ENCODE peak calls at places on chromosomes 2 and 18, in four cellular contexts. B, Z, L and A are unnamed samples.

GRCh38 chr2:209501579-209501978 is 77.7 kb downstream of the MAP2 start:
- DNase-seq in B (no peak), Z (no peak), L (no peak), A (no peak)

GRCh38 chr18:55405655-55406373 is 182.2 kb downstream of the TCF4 start:
- DNase-seq in B (peak), Z (peak), L (peak), A (no peak)

GRCh38 chr18:74819433-74820059 is 221.9 kb downstream of the ZNF407 start:
- DNase-seq in B (no peak), Z (no peak), L (no peak), A (peak)

GRCh38 chr2:56583796-56584313 is 400.1 kb downstream of the CCDC85A start:
- DNase-seq in B (no peak), Z (no peak), L (no peak), A (no peak)

GRCh38 chr2:173964565-173965371 is 405 bp downstream of the SP3 start:
- DNase-seq in B (peak), Z (peak), L (peak), A (peak)

GRCh38 chr2:166364476-166365161 is 11.1 kb downstream of the SCN9A start:
- DNase-seq in B (no peak), Z (no peak), L (no peak), A (no peak)

GRCh38 chr2:53787255-53787910 is 539 bp downstream of the ERLEC1 start:
- DNase-seq in B (no peak), Z (peak), L (no peak), A (no peak)

GRCh38 chr2:128879161-128879560 is 560.5 kb upstream of the HS6ST1 start:
- DNase-seq in B (no peak), Z (no peak), L (no peak), A (no peak)

GRCh38 chr2:84459944-84460429 is 907 bp upstream of the SUCLG1 start:
- DNase-seq in B (no peak), Z (no peak), L (no peak), A (no peak)

GRCh38 chr2:239533917-239534316 is 133.1 kb upstream of the HDAC4 start:
- DNase-seq in B (peak), Z (no peak), L (peak), A (no peak)

GRCh38 chr2:105398522-105399206 is at the start of gene FHL2:
- DNase-seq in B (peak), Z (peak), L (peak), A (peak)

GRCh38 chr2:64562148-64562784 is 38.1 kb downstream of the AFTPH start:
- DNase-seq in B (no peak), Z (peak), L (no peak), A (peak)

GRCh38 chr18:5197461-5197860 is 404 bp upstream of the AKAIN1 start:
- DNase-seq in B (no peak), Z (no peak), L (no peak), A (no peak)

GRCh38 chr2:29238497-29238896 is 123.3 kb downstream of the CLIP4 start:
- DNase-seq in B (no peak), Z (peak), L (no peak), A (no peak)

GRCh38 chr2:183455056-183455455 is 330.8 kb downstream of the NUP35 start:
- DNase-seq in B (no peak), Z (no peak), L (no peak), A (no peak)

GRCh38 chr2:23321767-23322166 is 63.2 kb upstream of the KLHL29 start:
- DNase-seq in B (no peak), Z (no peak), L (no peak), A (no peak)

GRCh38 chr2:2848621-2849443 is 517.8 kb upstream of the MYT1L start:
- DNase-seq in B (no peak), Z (no peak), L (no peak), A (no peak)

GRCh38 chr2:62177392-62178026 is 18.4 kb upstream of the B3GNT2 start:
- DNase-seq in B (no peak), Z (no peak), L (no peak), A (no peak)

DNA sequence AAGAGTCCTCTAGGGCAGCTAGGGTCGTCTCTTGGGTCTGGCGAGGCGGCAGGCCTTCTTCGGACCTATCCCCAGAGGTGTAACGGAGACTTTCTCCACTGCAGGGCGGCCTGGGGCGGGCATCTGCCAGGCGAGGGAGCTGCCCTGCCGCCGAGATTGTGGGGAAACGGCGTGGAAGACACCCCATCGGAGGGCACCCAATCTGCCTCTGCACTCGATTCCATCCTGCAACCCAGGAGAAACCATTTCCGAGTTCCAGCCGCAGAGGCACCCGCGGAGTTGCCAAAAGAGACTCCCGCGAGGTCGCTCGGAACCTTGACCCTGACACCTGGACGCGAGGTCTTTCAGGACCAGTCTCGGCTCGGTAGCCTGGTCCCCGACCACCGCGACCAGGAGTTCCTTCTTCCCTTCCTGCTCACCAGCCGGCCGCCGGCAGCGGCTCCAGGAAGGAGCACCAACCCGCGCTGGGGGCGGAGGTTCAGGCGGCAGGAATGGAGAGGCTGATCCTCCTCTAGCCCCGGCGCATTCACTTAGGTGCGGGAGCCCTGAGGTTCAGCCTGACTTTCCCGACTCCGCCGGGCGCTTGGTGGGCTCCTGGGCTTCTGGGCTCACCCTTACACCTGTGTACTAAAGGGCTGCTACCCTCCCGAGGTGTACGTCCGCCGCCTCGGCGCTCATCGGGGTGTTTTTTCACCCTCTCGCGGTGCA is 8.2 kb downstream of the SIX2 start:
- DNase-seq in B (no peak), Z (peak), L (no peak), A (no peak)
- H3K4me3 ChIP-seq in B (peak), Z (peak), L (no peak), A (no peak)

DNA sequence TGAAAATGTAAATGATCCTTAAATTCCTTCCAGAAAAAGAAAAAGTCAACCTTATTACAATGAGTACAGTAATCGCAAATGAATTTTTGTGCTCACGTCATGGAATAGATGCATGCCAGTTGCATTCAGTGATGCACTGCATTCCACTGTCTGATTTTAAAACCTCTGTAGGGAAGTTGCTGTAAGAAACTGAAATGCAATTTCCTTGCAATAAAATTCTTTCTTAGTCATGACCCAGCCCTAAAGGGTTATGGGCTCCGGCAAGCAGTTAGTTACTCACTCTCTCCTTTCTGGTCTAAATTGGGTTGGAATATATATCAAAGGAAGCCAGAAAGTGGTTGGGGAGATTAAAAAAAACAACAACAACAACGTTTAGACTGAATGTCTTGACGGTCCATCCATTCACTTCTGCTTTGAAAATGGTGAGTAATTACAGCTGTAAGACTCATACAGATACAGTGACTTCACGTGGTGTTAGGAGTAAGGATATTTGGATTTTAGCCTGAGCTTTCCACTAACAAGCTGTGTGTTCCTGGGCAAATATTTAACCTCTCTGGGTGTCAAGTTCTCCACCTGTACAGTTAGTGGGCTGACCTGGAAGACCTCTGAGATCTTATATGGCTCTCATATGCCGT is 8.6 kb upstream of the RND3 start:
- DNase-seq in B (no peak), Z (peak), L (no peak), A (no peak)
- H3K4me3 ChIP-seq in B (no peak), Z (no peak), L (no peak), A (no peak)

GRCh38 chr2:67066782-67067181 is 330.4 kb upstream of the ETAA1 start:
- DNase-seq in B (no peak), Z (no peak), L (no peak), A (no peak)

GRCh38 chr2:67075056-67075455 is 322.1 kb upstream of the ETAA1 start:
- DNase-seq in B (no peak), Z (no peak), L (no peak), A (no peak)

GRCh38 chr2:67075530-67076253 is 321.4 kb upstream of the ETAA1 start:
- DNase-seq in B (no peak), Z (no peak), L (no peak), A (no peak)

GRCh38 chr2:67067656-67068055 is 329.5 kb upstream of the ETAA1 start:
- DNase-seq in B (no peak), Z (no peak), L (no peak), A (no peak)

GRCh38 chr2:67070826-67071225 is 326.3 kb upstream of the ETAA1 start:
- DNase-seq in B (no peak), Z (no peak), L (no peak), A (no peak)
- H3K4me3 ChIP-seq in B (no peak), Z (no peak), L (no peak), A (no peak)

DNA sequence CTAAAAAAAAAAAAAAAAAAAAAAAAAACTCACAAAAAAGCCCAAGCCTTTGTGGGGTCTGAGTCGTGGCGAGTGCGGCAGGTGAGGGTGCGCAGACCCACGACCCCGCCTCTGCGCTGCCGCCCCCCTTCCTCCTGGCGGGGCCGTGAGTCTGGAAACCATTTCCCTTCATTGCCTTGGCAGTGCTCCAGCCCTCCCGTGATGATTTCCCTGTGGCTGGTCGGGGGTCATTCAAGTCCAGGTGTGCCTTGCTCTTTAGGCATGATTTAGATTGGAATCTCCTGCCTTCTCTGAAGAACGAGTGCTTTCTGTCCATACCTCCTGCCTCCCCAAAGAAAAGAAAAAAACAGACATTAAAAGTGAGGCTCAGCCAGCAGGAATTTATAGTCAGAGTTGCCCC is 161.8 kb downstream of the FAM210A start:
- DNase-seq in B (peak), Z (no peak), L (no peak), A (no peak)
- H3K4me3 ChIP-seq in B (no peak), Z (no peak), L (no peak), A (no peak)

GRCh38 chr2:180663016-180663471 is 317.4 kb upstream of the UBE2E3 start:
- DNase-seq in B (no peak), Z (no peak), L (no peak), A (no peak)
- H3K4me3 ChIP-seq in B (no peak), Z (no peak), L (no peak), A (no peak)

GRCh38 chr2:231514951-231515297 is 15.3 kb downstream of the NMUR1 start:
- DNase-seq in B (no peak), Z (no peak), L (no peak), A (no peak)

GRCh38 chr2:231515603-231516002 is 14.6 kb downstream of the NMUR1 start:
- DNase-seq in B (no peak), Z (no peak), L (no peak), A (peak)

GRCh38 chr2:231514225-231514950 is 15.9 kb downstream of the NMUR1 start:
- DNase-seq in B (peak), Z (peak), L (peak), A (peak)

GRCh38 chr2:231512222-231512621 is 18.0 kb downstream of the NMUR1 start:
- DNase-seq in B (no peak), Z (no peak), L (no peak), A (no peak)

GRCh38 chr2:231513746-231514224 is 16.5 kb downstream of the NMUR1 start:
- DNase-seq in B (no peak), Z (no peak), L (no peak), A (no peak)
- H3K4me3 ChIP-seq in B (peak), Z (peak), L (peak), A (peak)

DNA sequence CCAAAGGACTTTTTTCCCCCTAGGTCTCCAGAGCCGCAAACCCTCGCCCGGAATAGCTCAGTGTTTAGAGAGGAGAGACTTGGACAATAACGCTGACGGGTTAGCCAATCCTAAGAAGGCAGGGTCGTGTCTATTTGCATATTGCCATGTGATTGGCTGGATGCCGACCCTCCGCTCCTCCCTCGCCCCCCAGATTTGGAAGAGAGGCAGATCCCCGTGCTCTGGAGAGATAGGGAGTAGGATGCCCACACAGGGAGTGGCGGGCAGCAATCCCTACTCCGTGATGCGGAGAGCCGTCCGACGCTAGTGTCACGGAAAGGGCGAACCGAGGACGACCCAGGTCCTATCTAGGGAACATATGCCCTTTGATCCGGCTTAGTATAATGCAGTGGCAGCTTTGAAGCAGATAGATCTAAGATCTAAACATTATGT is 1.4 kb downstream of the WNT6 start:
- DNase-seq in B (no peak), Z (peak), L (no peak), A (peak)
- H3K4me3 ChIP-seq in B (peak), Z (no peak), L (no peak), A (peak)

DNA sequence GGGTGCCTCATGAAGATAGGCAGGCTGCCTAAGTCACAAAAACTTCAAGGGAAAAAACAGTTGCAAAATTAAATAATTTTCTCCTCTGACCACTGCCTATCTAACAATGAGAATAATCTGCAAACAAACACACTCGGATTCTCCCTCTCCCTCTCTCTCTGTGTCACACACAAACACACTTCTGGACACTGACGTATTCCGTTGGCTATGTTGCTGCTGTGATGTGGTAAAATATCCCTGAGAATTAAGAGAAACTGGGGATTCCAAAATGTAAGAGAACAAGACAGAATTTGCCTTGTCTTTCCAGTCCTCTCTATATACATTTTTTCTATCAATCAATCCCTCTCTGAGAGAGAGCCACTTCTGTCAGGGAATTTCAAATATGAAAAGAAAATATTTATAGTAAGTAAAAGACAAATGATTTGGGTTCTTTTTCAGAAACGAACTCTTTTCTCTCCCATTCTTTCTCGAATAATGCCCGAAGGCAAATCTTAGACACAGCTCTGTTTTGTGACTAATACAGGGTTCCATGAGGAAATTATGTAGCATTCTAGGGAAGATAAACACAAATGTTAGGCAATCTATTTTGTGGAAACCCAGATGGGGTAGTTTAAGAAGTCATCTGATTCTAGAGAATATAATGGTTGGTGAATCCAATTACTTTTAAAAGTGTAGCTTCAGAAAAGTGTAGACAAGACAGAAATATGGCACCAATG is 310.3 kb upstream of the CYP26B1 start:
- DNase-seq in B (no peak), Z (no peak), L (no peak), A (no peak)
- H3K4me3 ChIP-seq in B (no peak), Z (no peak), L (no peak), A (no peak)

GRCh38 chr2:66269166-66269565 is 165.8 kb upstream of the MEIS1 start:
- DNase-seq in B (no peak), Z (no peak), L (no peak), A (no peak)

GRCh38 chr2:66271777-66272176 is 163.1 kb upstream of the MEIS1 start:
- DNase-seq in B (no peak), Z (no peak), L (no peak), A (no peak)

GRCh38 chr2:66264354-66264753 is 170.6 kb upstream of the MEIS1 start:
- DNase-seq in B (no peak), Z (no peak), L (no peak), A (no peak)

GRCh38 chr2:66270247-66270646 is 164.7 kb upstream of the MEIS1 start:
- DNase-seq in B (no peak), Z (no peak), L (no peak), A (no peak)

GRCh38 chr2:66268756-66269155 is 166.2 kb upstream of the MEIS1 start:
- DNase-seq in B (no peak), Z (no peak), L (no peak), A (no peak)
- H3K4me3 ChIP-seq in B (no peak), Z (no peak), L (no peak), A (no peak)

DNA sequence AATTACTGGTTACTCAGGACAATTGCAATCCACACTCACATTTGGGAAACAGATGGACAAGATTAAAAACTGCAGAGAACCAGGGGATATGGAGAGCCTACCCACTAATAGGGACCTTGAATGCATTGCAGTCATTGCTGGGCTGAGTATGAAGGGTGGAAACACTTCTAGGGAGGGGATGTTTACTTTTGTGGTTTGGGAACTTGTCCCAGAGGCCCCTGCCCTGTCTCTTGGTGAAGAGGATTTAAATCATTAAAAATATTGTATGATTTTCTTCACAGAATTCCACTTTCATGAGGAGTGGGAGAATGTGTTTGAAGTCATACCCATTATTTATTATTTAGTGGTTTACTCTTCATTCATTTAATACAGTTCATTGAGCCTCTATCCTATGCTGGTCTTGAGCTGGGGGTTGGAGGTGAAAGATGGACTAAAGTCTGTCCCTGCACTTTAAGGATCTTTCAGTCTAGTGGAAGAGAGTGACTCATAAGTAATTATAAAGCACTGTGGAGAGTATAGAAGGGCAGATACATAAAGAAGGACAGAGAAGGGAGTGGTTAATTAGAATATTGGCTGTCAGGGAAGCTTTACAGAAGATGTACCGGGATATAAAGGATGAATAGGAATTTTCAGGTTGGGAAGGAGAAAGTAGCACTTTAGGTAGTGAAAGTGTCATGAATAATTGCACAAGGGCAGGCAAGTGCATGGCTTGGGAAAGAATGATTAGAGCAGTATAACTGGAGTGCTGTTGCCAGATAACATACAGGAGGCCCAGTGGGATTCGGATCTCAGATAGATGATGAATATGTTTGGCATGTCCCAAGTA is 313.4 kb downstream of the LPIN1 start:
- DNase-seq in B (no peak), Z (no peak), L (no peak), A (no peak)
- H3K4me3 ChIP-seq in B (no peak), Z (no peak), L (no peak), A (no peak)